ENCODE peak calls at places on chromosomes 4 and X, in seven cellular contexts. O, U, D, N, H, Y and C are unnamed samples.

GRCh38 chr4:118348886-118349285 is 3.9 kb downstream of the PRSS12 start:
- DNase-seq in O (no peak), U (peak; percentile 17), D (no peak), N (no peak), H (no peak), Y (no peak), C (no peak)

GRCh38 chr4:150577786-150578185 is 4.2 kb upstream of the MAB21L2 start:
- DNase-seq in O (no peak), U (no peak), D (no peak), N (no peak), H (no peak), Y (no peak), C (no peak)

GRCh38 chrX:50988649-50989048 is 78.1 kb downstream of the BMP15 start:
- DNase-seq in O (no peak), U (peak; percentile 38), D (no peak), N (no peak), H (no peak), Y (peak; percentile 3), C (peak; percentile 1)

GRCh38 chrX:19097553-19097952 is 24.7 kb downstream of the ADGRG2 start:
- DNase-seq in O (no peak), U (no peak), D (no peak), N (no peak), H (no peak), Y (no peak), C (no peak)

GRCh38 chr4:145827885-145828284 is 110.7 kb downstream of the ZNF827 start:
- DNase-seq in O (peak; percentile 65), U (no peak), D (no peak), N (no peak), H (no peak), Y (no peak), C (no peak)

GRCh38 chrX:1554469-1555210 is 17.7 kb upstream of the P2RY8 start:
- DNase-seq in O (no peak), U (no peak), D (no peak), N (no peak), H (peak; percentile 42), Y (no peak), C (peak; percentile 14)

GRCh38 chrX:44314259-44314734 is 29.2 kb downstream of the EFHC2 start:
- DNase-seq in O (peak; percentile 52), U (peak; percentile 33), D (no peak), N (no peak), H (no peak), Y (peak; percentile 41), C (no peak)

GRCh38 chrX:137362583-137362982 is 203.3 kb upstream of the ZIC3 start:
- DNase-seq in O (no peak), U (no peak), D (no peak), N (no peak), H (no peak), Y (no peak), C (no peak)

GRCh38 chr4:133151301-133151680 is 2.2 kb downstream of the PCDH10 start:
- DNase-seq in O (peak; percentile 39), U (no peak), D (peak; percentile 52), N (no peak), H (no peak), Y (no peak), C (no peak)

GRCh38 chr4:1080961-1081688 is 32.2 kb downstream of the RNF212 start:
- DNase-seq in O (no peak), U (no peak), D (no peak), N (no peak), H (no peak), Y (no peak), C (no peak)

GRCh38 chrX:14235004-14235403 is 205.3 kb upstream of the GEMIN8 start:
- DNase-seq in O (no peak), U (no peak), D (no peak), N (no peak), H (no peak), Y (no peak), C (no peak)

GRCh38 chr4:37693450-37694190 is 7.4 kb upstream of the RELL1 start:
- DNase-seq in O (no peak), U (no peak), D (no peak), N (no peak), H (no peak), Y (no peak), C (peak; percentile 57)

GRCh38 chr4:188781655-188782054 is 642.4 kb downstream of the TRIML1 start:
- DNase-seq in O (no peak), U (peak; percentile 45), D (no peak), N (no peak), H (no peak), Y (no peak), C (no peak)

GRCh38 chr4:41257901-41258300 is 1.2 kb downstream of the UCHL1 start:
- DNase-seq in O (no peak), U (no peak), D (no peak), N (no peak), H (no peak), Y (no peak), C (no peak)

GRCh38 chr4:75584067-75584466 is 28.2 kb downstream of the ODAPH start:
- DNase-seq in O (no peak), U (no peak), D (no peak), N (no peak), H (no peak), Y (no peak), C (no peak)

GRCh38 chrX:54807524-54808108 is at the start of gene MAGED2:
- DNase-seq in O (peak; percentile 58), U (peak; percentile 80), D (no peak), N (peak; percentile 6), H (peak; percentile 64), Y (peak; percentile 27), C (peak; percentile 20)

GRCh38 chrX:22093550-22093949 is 61.4 kb downstream of the PHEX start:
- DNase-seq in O (no peak), U (no peak), D (no peak), N (no peak), H (no peak), Y (no peak), C (no peak)

GRCh38 chr4:47543331-47543730 is 58.3 kb downstream of the ATP10D start:
- DNase-seq in O (no peak), U (no peak), D (no peak), N (no peak), H (no peak), Y (no peak), C (no peak)

GRCh38 chr4:168095776-168096443 is 3.6 kb downstream of the ANXA10 start:
- DNase-seq in O (no peak), U (no peak), D (no peak), N (no peak), H (no peak), Y (no peak), C (no peak)

GRCh38 chr4:3644849-3645627 is 112.8 kb upstream of the LRPAP1 start:
- DNase-seq in O (no peak), U (no peak), D (no peak), N (no peak), H (no peak), Y (no peak), C (peak; percentile 70)

GRCh38 chr4:126777649-126778048 is 855.1 kb upstream of the INTU start:
- DNase-seq in O (no peak), U (no peak), D (no peak), N (no peak), H (no peak), Y (no peak), C (no peak)

GRCh38 chr4:142414336-142414945 is 431.7 kb downstream of the INPP4B start:
- DNase-seq in O (no peak), U (no peak), D (no peak), N (no peak), H (no peak), Y (no peak), C (no peak)

GRCh38 chrX:13223868-13224555 is 95.8 kb downstream of the ATXN3L start:
- DNase-seq in O (no peak), U (peak; percentile 40), D (no peak), N (no peak), H (no peak), Y (peak; percentile 25), C (peak; percentile 62)

GRCh38 chr4:154503598-154503997 is 12.0 kb upstream of the DCHS2 start:
- DNase-seq in O (no peak), U (peak; percentile 16), D (no peak), N (peak; percentile 23), H (no peak), Y (no peak), C (no peak)

GRCh38 chr4:86965019-86965976 is 30.5 kb downstream of the AFF1 start:
- DNase-seq in O (no peak), U (no peak), D (no peak), N (no peak), H (no peak), Y (no peak), C (no peak)

GRCh38 chr4:21765810-21766407 is 182.7 kb downstream of the KCNIP4 start:
- DNase-seq in O (no peak), U (peak; percentile 75), D (no peak), N (peak; percentile 70), H (no peak), Y (no peak), C (peak; percentile 4)

GRCh38 chr4:154982187-154983047 is 201.3 kb downstream of the RBM46 start:
- DNase-seq in O (peak; percentile 51), U (peak; percentile 76), D (peak; percentile 69), N (peak; percentile 58), H (peak; percentile 68), Y (peak; percentile 30), C (peak; percentile 9)

GRCh38 chr4:56435748-56436442 is at the start of gene PAICS:
- DNase-seq in O (peak; percentile 96), U (peak; percentile 97), D (peak; percentile 98), N (peak; percentile 98), H (peak; percentile 96), Y (peak; percentile 94), C (peak; percentile 98)
- H3K4me1 ChIP-seq in O (peaks cover 12% of the 10 kb centered on the region), U (no peaks in the 10 kb centered on the region), D (peaks cover 14% of the 10 kb centered on the region), N (peaks cover 3% of the 10 kb centered on the region), H (peaks cover 9% of the 10 kb centered on the region), Y (peaks cover 11% of the 10 kb centered on the region), C (peaks cover 4% of the 10 kb centered on the region)

DNA sequence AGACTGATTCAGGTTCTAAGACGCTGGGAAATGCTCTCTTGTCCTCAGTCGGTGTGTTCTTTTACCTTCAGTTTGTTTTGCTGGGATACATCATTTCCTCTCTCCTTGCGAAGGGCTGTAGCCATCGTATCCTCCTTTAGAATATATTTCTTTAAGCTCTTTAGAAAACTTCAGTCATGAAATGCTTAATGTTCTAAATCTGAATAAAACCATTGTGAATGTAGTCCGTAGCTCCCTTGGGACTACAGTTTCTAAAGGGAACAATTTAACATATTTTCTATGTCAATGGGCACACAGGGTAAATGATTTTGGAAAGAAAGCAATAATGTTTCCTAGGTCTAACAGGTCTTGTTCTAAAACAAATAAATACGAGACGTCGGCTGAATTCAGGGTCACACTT is 40.6 kb downstream of the STOX2 start:
- DNase-seq in O (no peak), U (no peak), D (no peak), N (no peak), H (no peak), Y (no peak), C (no peak)
- H3K4me1 ChIP-seq in O (no peaks in the 10 kb centered on the region), U (no peaks in the 10 kb centered on the region), D (no peaks in the 10 kb centered on the region), N (peaks cover 4% of the 10 kb centered on the region), H (no peaks in the 10 kb centered on the region), Y (no peaks in the 10 kb centered on the region), C (no peaks in the 10 kb centered on the region)

DNA sequence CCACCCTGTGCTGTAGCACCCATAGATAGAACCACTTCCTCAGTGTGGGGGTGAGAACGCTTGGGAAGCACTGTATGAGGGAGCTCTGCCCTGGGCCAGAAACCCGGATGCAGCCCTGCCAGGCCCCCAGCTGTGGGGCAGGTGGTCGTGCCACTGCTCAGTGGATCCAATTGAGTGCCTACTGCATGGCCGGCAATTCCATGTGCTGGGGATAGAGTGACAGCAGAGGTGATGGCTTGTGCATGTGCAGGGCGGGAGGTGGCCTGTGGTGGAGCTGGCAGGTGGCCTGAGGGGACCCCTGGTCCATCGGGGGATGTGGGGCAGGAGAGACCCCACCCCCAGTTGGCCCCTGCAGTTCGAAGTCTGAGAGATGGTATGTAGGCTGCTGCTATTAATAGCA is 60.4 kb downstream of the TRMT44 start:
- DNase-seq in O (no peak), U (no peak), D (no peak), N (no peak), H (no peak), Y (no peak), C (no peak)
- H3K4me1 ChIP-seq in O (no peaks in the 10 kb centered on the region), U (peaks cover 3% of the 10 kb centered on the region), D (peaks cover 2% of the 10 kb centered on the region), N (peaks cover 13% of the 10 kb centered on the region), H (peaks cover 9% of the 10 kb centered on the region), Y (peaks cover 9% of the 10 kb centered on the region), C (peaks cover 4% of the 10 kb centered on the region)

GRCh38 chr4:2472187-2472586 is 3.3 kb downstream of the RNF4 start:
- DNase-seq in O (no peak), U (no peak), D (no peak), N (no peak), H (no peak), Y (no peak), C (no peak)
- H3K4me1 ChIP-seq in O (peaks cover 32% of the 10 kb centered on the region), U (peaks cover 17% of the 10 kb centered on the region), D (peaks cover 18% of the 10 kb centered on the region), N (peaks cover 2% of the 10 kb centered on the region), H (peaks cover 24% of the 10 kb centered on the region), Y (peaks cover 23% of the 10 kb centered on the region), C (peaks cover 9% of the 10 kb centered on the region)